ENCODE peak calls at places on chromosomes 1 and 21, in four cellular contexts. C is NT2/D1, S is gastrocnemius medialis, Z is brain microvascular endothelial cell. W is an unnamed sample.

GRCh38 chr1:232600430-232601258 is 29.3 kb downstream of the SIPA1L2 start:
- DNase-seq in C (no peak), S (no peak), Z (no peak), W (no peak)

GRCh38 chr1:186535388-186536133 is 74.6 kb upstream of the PDC start:
- DNase-seq in S (no peak), Z (peak), C (no peak), W (no peak)

GRCh38 chr1:116755681-116756080 is 1.5 kb downstream of the CD2 start:
- DNase-seq in Z (no peak), S (no peak), C (no peak), W (no peak)

GRCh38 chr1:214505134-214505533 is 46.3 kb downstream of the PTPN14 start:
- DNase-seq in S (peak), C (no peak), Z (no peak), W (peak)

GRCh38 chr1:187070076-187070475 is 241.3 kb downstream of the PLA2G4A start:
- DNase-seq in S (no peak), Z (no peak), C (no peak), W (no peak)

GRCh38 chr21:46255758-46256337 is 27.3 kb upstream of the LSS start:
- DNase-seq in Z (no peak), C (no peak), S (no peak), W (no peak)

GRCh38 chr1:166089804-166090203 is 77.0 kb downstream of the FAM78B start:
- DNase-seq in S (no peak), C (no peak), Z (no peak), W (peak)

GRCh38 chr1:185666582-185666981 is 67.6 kb upstream of the HMCN1 start:
- DNase-seq in S (no peak), Z (no peak), C (no peak), W (no peak)

GRCh38 chr21:45994086-45994661 is 12.6 kb downstream of the COL6A1 start:
- DNase-seq in C (no peak), Z (no peak), S (peak), W (no peak)

GRCh38 chr1:205444931-205445652 is 10.8 kb downstream of the BLACAT1 start:
- DNase-seq in C (peak), Z (no peak), S (peak), W (peak)

GRCh38 chr1:43001434-43001833 is 42.8 kb upstream of the SLC2A1 start:
- DNase-seq in S (no peak), Z (no peak), C (no peak), W (no peak)

GRCh38 chr21:38330671-38331070 is 73.9 kb downstream of the KCNJ15 start:
- DNase-seq in S (no peak), Z (no peak), C (no peak), W (no peak)

GRCh38 chr21:43731891-43732711 is 13.2 kb downstream of the PDXK start:
- DNase-seq in Z (no peak), C (no peak), S (no peak), W (no peak)

GRCh38 chr1:157155658-157156057 is 17.5 kb upstream of the ETV3 start:
- DNase-seq in C (no peak), S (no peak), Z (no peak), W (no peak)

GRCh38 chr1:27049607-27050006 is 37.0 kb upstream of the TENT5B start:
- DNase-seq in C (peak), S (no peak), Z (no peak), W (peak)

GRCh38 chr1:183029591-183030000 is 6.4 kb downstream of the LAMC1 start:
- DNase-seq in Z (peak), S (no peak), C (no peak), W (no peak)

GRCh38 chr21:33976082-33976979 is 60.7 kb upstream of the ATP5PO start:
- DNase-seq in S (peak), C (no peak), Z (peak), W (no peak)

GRCh38 chr1:187313115-187313514 is 484.4 kb downstream of the PLA2G4A start:
- DNase-seq in S (no peak), C (no peak), Z (no peak), W (no peak)

GRCh38 chr1:54355931-54356679 is 50.1 kb downstream of the SSBP3 start:
- DNase-seq in S (no peak), Z (no peak), C (no peak), W (peak)

GRCh38 chr1:156483397-156483796 is 17.2 kb downstream of the MEF2D start:
- DNase-seq in S (peak), Z (no peak), C (no peak), W (no peak)

GRCh38 chr1:215453440-215453839 is 113.7 kb upstream of the KCTD3 start:
- DNase-seq in Z (no peak), C (no peak), S (no peak), W (no peak)

GRCh38 chr1:58584082-58584895 is 7.2 kb upstream of the TACSTD2 start:
- DNase-seq in Z (peak), S (peak), C (peak), W (peak)

GRCh38 chr1:34263411-34263810 is 86.7 kb downstream of the C1orf94 start:
- DNase-seq in Z (no peak), C (no peak), S (no peak), W (peak)

GRCh38 chr21:18384771-18385170 is 18.8 kb downstream of the TMPRSS15 start:
- DNase-seq in C (peak), Z (no peak), S (no peak), W (no peak)

GRCh38 chr1:237152506-237153335 is 110.7 kb downstream of the RYR2 start:
- DNase-seq in Z (no peak), C (no peak), S (no peak), W (no peak)

GRCh38 chr1:42424201-42424600 is 31.6 kb downstream of the ZMYND12 start:
- DNase-seq in Z (no peak), S (no peak), C (no peak), W (no peak)

GRCh38 chr1:6359568-6360496 is 33.7 kb downstream of the ACOT7 start:
- DNase-seq in Z (peak), C (no peak), S (no peak), W (peak)

GRCh38 chr1:43653339-43653738 is 3.4 kb downstream of the KDM4A start:
- DNase-seq in Z (peak), S (no peak), C (peak), W (peak)

GRCh38 chr1:118485757-118486156 is 300.7 kb upstream of the SPAG17 start:
- DNase-seq in C (no peak), S (no peak), Z (no peak), W (no peak)

GRCh38 chr21:25313891-25314646 is 293.2 kb downstream of the MRPL39 start:
- DNase-seq in Z (peak), C (no peak), S (no peak), W (no peak)

GRCh38 chr1:226737819-226738420 is 1.2 kb downstream of the ITPKB start:
- DNase-seq in S (peak), C (no peak), Z (peak), W (peak)

GRCh38 chr1:19885821-19886220 is 3.6 kb downstream of the OTUD3 start:
- DNase-seq in C (no peak), Z (no peak), S (no peak), W (no peak)
- H3K4me3 ChIP-seq in C (no peak), Z (no peak), S (no peak), W (no peak)

GRCh38 chr1:212244441-212244840 is 40.8 kb upstream of the PPP2R5A start:
- DNase-seq in Z (no peak), C (no peak), S (no peak), W (no peak)

GRCh38 chr1:212242985-212243308 is 42.3 kb upstream of the PPP2R5A start:
- DNase-seq in C (no peak), Z (no peak), S (no peak), W (no peak)

GRCh38 chr1:212242288-212242984 is 42.8 kb upstream of the PPP2R5A start:
- DNase-seq in S (no peak), Z (no peak), C (no peak), W (no peak)

GRCh38 chr1:212247987-212248386 is 37.2 kb upstream of the PPP2R5A start:
- DNase-seq in Z (no peak), S (no peak), C (no peak), W (no peak)

GRCh38 chr1:212247179-212247721 is 38.0 kb upstream of the PPP2R5A start:
- DNase-seq in S (no peak), C (no peak), Z (peak), W (no peak)
- H3K4me3 ChIP-seq in S (no peak), C (no peak), Z (no peak), W (no peak)

DNA sequence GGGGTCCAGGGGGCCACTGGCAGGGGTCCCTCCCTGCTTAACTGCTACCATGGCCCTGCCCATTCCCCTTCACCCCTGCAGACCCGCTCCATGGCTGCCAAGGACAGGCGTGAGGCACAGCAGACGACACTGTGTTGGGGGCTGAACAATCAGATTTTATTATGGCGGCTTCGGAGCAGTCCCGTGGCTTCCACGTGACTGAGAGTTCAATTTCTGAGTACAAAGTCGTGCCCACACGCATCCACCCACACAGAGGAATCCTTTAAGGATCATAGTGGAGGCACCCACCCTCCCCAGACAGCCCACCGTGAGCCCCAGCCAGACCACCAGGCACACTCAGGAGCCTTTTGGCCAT is 1.5 kb downstream of the HES5 start:
- DNase-seq in Z (no peak), S (no peak), C (no peak), W (no peak)
- H3K4me3 ChIP-seq in Z (no peak), S (no peak), C (no peak), W (no peak)

GRCh38 chr1:39104158-39105060 is 78.3 kb downstream of the NDUFS5 start:
- DNase-seq in Z (no peak), C (peak), S (no peak), W (peak)

GRCh38 chr1:39105061-39105840 is 79.1 kb downstream of the NDUFS5 start:
- DNase-seq in Z (no peak), C (no peak), S (peak), W (peak)

GRCh38 chr1:39105841-39106765 is 80.0 kb downstream of the NDUFS5 start:
- DNase-seq in Z (no peak), S (peak), C (peak), W (peak)

GRCh38 chr1:39103321-39104157 is 77.4 kb downstream of the NDUFS5 start:
- DNase-seq in S (no peak), Z (peak), C (no peak), W (peak)

DNA sequence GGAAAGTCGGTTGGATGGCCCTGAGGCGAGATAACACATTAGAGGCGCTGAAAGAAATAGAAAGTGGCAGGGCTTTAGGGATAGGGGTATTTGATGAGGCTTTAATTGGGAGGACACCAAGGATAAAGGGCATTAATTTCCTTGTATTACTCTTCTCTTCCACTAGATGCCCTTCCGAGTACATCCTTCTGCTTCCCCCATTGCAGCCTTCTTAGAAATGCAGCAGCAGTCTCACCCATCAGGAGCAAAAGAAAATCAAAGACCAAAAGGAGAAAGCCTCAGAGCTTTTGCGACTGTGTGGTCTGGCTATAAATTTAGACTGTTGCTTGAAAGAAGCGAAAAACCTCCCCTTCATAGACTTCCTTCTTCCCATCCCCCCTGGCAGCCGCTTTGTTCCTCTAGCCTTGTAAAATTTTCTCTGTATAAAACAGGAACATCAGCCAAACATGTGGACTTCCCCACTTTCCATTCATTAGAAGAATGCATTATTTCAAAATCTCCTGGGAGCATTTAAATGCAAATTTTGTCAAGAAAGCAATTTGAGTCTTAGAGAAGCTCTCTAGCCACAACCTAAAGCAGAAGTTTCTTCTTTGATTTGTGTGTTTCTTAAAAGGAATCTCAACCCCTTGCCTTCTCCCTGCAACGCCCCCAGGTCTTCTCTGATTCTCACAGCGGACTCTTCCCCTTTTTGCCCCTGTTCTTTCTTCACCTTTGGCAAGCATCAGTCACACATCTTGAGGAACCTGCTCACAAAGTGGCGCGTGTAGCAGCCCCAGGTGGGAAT is 76.6 kb downstream of the NDUFS5 start:
- DNase-seq in S (peak), Z (peak), C (peak), W (peak)
- H3K4me3 ChIP-seq in S (no peak), Z (no peak), C (peak), W (no peak)

DNA sequence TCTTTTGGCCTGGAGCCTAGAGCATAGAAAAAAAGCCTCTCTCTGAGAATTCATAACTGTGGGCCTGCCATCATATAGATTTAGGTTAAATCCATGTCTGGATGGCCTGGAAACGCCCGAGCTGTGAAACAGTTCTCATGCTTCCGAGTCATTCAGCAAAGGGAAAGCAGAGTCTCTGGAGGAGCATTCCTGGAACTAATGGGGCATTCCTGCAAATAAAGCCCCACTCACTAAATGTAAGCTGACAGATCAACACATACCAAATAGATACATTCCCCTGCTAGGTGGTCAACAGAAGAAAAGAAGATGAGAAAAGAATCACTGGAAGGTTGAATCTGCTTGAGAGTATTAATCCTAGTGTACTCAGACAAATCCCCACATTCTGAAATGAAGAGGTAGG is 75.9 kb upstream of the GNG4 start:
- DNase-seq in C (peak), S (no peak), Z (peak), W (no peak)
- H3K4me3 ChIP-seq in C (no peak), S (no peak), Z (no peak), W (no peak)

DNA sequence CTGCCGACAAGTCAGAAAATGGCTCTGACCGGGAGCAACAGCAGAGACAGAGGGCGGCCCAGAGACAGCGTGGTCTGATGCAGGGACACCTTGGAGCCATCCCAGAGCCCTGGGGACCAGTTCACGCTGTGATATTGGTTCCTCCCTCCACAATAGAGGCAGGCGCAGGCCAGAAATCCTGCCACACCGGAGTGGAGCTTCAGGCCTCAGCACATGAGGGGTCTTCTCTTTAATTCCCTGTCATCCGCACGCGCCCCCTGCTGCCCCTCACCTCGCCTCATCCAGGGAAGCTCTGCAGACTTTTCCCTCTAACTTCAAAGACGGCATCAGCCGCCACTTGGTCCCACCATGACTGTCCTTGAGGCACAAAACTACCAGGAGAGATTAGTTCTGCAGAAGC is 75.5 kb upstream of the ANGPTL1 start:
- DNase-seq in Z (no peak), S (no peak), C (no peak), W (peak)
- H3K4me3 ChIP-seq in Z (no peak), S (no peak), C (no peak), W (no peak)

DNA sequence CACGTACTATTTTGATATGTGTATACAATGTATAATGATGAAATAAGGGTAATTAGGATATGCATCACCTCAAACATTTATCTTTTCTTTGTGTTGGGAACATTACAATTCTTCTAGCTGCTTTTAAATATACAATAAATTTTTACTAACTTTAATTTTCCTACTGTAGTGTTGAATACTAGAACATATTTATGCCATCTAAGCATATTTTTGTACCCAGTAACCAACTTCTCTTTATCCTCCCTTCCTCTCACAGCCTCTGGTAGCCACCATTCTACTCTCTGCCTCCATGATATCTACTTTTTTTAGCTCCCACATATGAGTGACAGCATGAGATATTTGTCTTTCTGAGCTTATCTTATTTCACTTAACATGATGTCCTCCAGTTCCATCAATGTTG is 468.0 kb downstream of the COL11A1 start:
- DNase-seq in Z (no peak), S (no peak), C (no peak), W (no peak)
- H3K4me3 ChIP-seq in Z (no peak), S (no peak), C (no peak), W (no peak)

DNA sequence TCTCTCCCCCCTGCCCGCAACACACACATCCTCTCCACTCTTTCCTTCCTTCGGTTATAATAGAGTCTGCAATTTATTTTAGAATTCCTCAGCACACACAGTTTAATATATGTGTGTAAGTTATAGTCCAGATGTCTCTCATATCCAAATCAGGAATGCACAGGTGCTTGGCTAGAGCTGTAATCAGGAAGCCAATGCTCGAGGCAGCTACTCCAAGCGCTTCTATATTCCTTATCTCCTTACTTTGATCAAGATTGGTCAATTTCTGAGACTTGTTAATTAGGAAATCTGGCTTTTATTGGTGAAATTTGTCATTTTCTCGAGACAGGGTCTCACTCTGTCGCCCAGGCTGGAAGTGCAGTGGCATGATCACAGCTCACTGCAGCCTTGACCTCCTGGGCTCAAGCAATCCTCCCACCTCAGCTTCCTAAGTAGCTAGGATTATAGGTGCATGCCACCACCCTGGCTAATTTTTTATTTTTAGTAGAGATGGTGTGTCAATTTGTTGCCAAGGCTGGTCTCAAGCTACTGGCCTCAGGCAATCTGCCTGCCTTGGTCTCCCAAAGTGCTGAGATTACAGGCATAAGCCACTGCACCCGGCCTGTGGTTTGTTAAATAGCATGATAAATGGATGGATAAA is 27.7 kb downstream of the RPL5 start:
- DNase-seq in C (no peak), S (peak), Z (no peak), W (no peak)
- H3K4me3 ChIP-seq in C (no peak), S (peak), Z (no peak), W (no peak)

GRCh38 chr21:31159808-31160207 is 121.5 kb upstream of the KRTAP19-8 start:
- DNase-seq in S (no peak), C (no peak), Z (no peak), W (no peak)
- H3K4me3 ChIP-seq in S (no peak), C (peak), Z (no peak), W (peak)

W was measured in endodermal cell.